ENCODE peak calls at places on chromosomes 5 and 9, in six cellular contexts. L is BE2C, V is cardiac muscle cell, O is kidney epithelial cell, W is fibroblast of mammary gland, K is left ventricle myocardium inferior. Z is an unnamed sample.

GRCh38 chr9:115036691-115037090 is 81.3 kb downstream of the TNC start:
- DNase-seq in L (no peak), V (no peak), O (no peak), W (no peak), K (no peak), Z (no peak)

GRCh38 chr5:149130121-149130931 is 11.0 kb upstream of the ABLIM3 start:
- DNase-seq in L (no peak), V (no peak), O (no peak), W (peak; percentile 58), K (no peak), Z (peak; percentile 39)

GRCh38 chr9:77977210-77977611 is 54.4 kb downstream of the GNAQ start:
- DNase-seq in L (peak; percentile 61), V (peak; percentile 86), O (no peak), W (peak; percentile 79), K (peak; percentile 62), Z (no peak)

GRCh38 chr9:19642256-19642655 is 146.6 kb downstream of the SLC24A2 start:
- DNase-seq in L (no peak), V (peak; percentile 11), O (no peak), W (peak; percentile 2), K (no peak), Z (no peak)

GRCh38 chr5:80668016-80668969 is 13.5 kb upstream of the DHFR start:
- DNase-seq in L (no peak), V (no peak), O (no peak), W (no peak), K (no peak), Z (no peak)

GRCh38 chr9:79542735-79543504 is 28.8 kb upstream of the TLE4 start:
- DNase-seq in L (no peak), V (no peak), O (no peak), W (no peak), K (no peak), Z (no peak)

GRCh38 chr9:113221800-113222481 is 597 bp downstream of the SLC31A1 start:
- DNase-seq in L (no peak), V (no peak), O (no peak), W (no peak), K (no peak), Z (peak; percentile 57)

GRCh38 chr5:83029912-83030311 is 47.3 kb downstream of the TMEM167A start:
- DNase-seq in L (no peak), V (peak; percentile 40), O (peak; percentile 67), W (peak; percentile 57), K (no peak), Z (no peak)

GRCh38 chr5:178232124-178232919 is at the start of gene PHYKPL:
- DNase-seq in L (peak; percentile 72), V (peak; percentile 82), O (no peak), W (peak; percentile 63), K (peak; percentile 76), Z (peak; percentile 97)

GRCh38 chr9:77751341-77752091 is 103.4 kb upstream of the GNA14 start:
- DNase-seq in L (peak; percentile 72), V (peak; percentile 85), O (no peak), W (peak; percentile 79), K (no peak), Z (peak; percentile 11)

GRCh38 chr5:150523472-150524350 is 15.8 kb downstream of the NDST1 start:
- DNase-seq in L (peak; percentile 68), V (peak; percentile 85), O (no peak), W (peak; percentile 84), K (no peak), Z (peak; percentile 96)

GRCh38 chr5:92337772-92338234 is 954.7 kb upstream of the ARRDC3 start:
- DNase-seq in L (no peak), V (peak; percentile 36), O (no peak), W (peak; percentile 80), K (no peak), Z (peak; percentile 25)

GRCh38 chr9:37144762-37145161 is 24.4 kb downstream of the ZCCHC7 start:
- DNase-seq in L (no peak), V (no peak), O (peak; percentile 28), W (peak; percentile 42), K (no peak), Z (no peak)

GRCh38 chr5:167639213-167639612 is 652.2 kb upstream of the WWC1 start:
- DNase-seq in L (no peak), V (peak; percentile 78), O (no peak), W (peak; percentile 79), K (no peak), Z (peak; percentile 26)

GRCh38 chr5:138149530-138149929 is 10.3 kb upstream of the NME5 start:
- DNase-seq in L (no peak), V (peak; percentile 23), O (no peak), W (peak; percentile 17), K (no peak), Z (no peak)

GRCh38 chr9:95620722-95621121 is 104.0 kb upstream of the PTCH1 start:
- DNase-seq in L (no peak), V (no peak), O (no peak), W (no peak), K (no peak), Z (no peak)

GRCh38 chr5:139717221-139717620 is 69.1 kb downstream of the CXXC5 start:
- DNase-seq in L (no peak), V (no peak), O (no peak), W (no peak), K (no peak), Z (no peak)

GRCh38 chr5:7754997-7755596 is 95.8 kb downstream of the CFAP90 start:
- DNase-seq in L (peak; percentile 76), V (peak; percentile 47), O (no peak), W (peak; percentile 29), K (no peak), Z (no peak)

GRCh38 chr9:129667378-129667777 is 1.9 kb downstream of the PRRX2 start:
- DNase-seq in L (no peak), V (no peak), O (no peak), W (no peak), K (no peak), Z (no peak)
- H3K4me3 ChIP-seq in L (no peak overlapping the region), V (no peak overlapping the region), O (no peak overlapping the region), W (no peak overlapping the region), K (no peak overlapping the region), Z (peak overlapping the region; percentile 76)

GRCh38 chr5:95281211-95281610 is 3.7 kb downstream of the MCTP1 start:
- DNase-seq in L (no peak), V (peak; percentile 5), O (peak; percentile 51), W (no peak), K (no peak), Z (peak; percentile 88)

GRCh38 chr5:95283022-95283615 is 1.8 kb downstream of the MCTP1 start:
- DNase-seq in L (no peak), V (no peak), O (no peak), W (no peak), K (no peak), Z (peak; percentile 74)

GRCh38 chr5:95284512-95285405 is at the start of gene MCTP1:
- DNase-seq in L (peak; percentile 24), V (peak; percentile 10), O (no peak), W (no peak), K (peak; percentile 14), Z (peak; percentile 75)

GRCh38 chr5:95285406-95285761 is 490 bp upstream of the MCTP1 start:
- DNase-seq in L (no peak), V (no peak), O (no peak), W (no peak), K (no peak), Z (peak; percentile 53)

GRCh38 chr5:95283761-95284511 is 958 bp downstream of the MCTP1 start:
- DNase-seq in L (peak; percentile 32), V (peak; percentile 8), O (no peak), W (no peak), K (no peak), Z (peak; percentile 80)
- TF ChIP-seq CTCF in L (peak; percentile 53), V (peak; percentile 48), O (peak; percentile 56), W (peak; percentile 13), K (peak; percentile 44), Z (peak; percentile 30)

DNA sequence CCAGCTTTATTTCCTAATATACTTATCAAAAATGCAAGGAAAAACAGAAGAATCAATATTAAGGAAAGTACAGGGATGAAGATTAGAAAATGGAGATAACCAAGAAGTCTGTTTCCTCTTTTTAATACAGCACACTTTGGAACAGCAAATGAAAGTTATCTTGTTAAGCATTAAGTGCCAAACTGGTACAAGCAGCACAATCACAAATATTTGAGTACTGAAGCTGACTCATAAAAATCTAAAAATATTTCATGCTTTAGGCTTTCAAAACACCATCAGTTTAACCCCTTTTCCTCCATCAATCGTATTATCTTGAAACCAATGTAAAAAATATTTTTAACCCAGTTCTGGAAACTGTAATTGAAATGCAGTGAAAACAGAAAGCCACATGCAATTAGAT is 2.7 kb downstream of the FBXW11 start:
- DNase-seq in L (no peak), V (peak; percentile 40), O (no peak), W (no peak), K (no peak), Z (no peak)
- H3K4me3 ChIP-seq in L (peak overlapping the region; percentile 19), V (peak overlapping the region; percentile 2), O (no peak overlapping the region), W (no peak overlapping the region), K (peak overlapping the region; percentile 98), Z (no peak overlapping the region)

DNA sequence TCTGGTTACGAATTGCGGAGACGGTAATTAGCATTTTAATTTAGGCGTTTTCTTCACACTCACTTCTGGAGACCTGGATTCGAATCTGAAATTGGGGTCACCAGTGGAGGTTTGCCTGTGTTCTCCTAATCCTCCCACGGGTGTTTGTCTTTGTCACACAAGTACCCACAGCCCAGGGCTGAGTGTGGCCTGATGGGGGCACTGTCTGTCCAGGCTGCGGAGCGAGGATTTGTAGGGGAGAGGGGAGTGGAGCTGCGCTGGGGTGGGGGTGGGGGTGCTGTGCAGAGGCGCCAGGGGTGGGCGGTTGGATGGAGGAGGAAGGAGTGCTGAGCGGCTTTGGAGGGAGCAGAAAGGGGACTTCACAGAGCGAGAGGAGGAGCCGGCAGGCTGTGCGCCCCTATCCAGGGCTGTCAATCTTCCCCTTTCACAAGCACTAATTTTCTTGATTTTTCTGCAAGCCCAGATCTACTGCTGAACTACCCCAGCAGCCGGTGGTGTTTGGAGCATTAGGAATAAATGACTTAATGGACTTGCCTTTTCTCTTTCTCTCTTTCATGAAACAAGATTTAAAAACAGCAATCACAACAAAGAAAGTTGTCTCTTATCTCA is 53.1 kb downstream of the TSPAN17 start:
- DNase-seq in L (peak; percentile 77), V (peak; percentile 12), O (no peak), W (no peak), K (no peak), Z (no peak)
- TF ChIP-seq CTCF in L (peak; percentile 86), V (peak; percentile 34), O (peak; percentile 81), W (peak; percentile 38), K (peak; percentile 37), Z (peak; percentile 14)

GRCh38 chr9:125515281-125515680 is 191.7 kb downstream of the MAPKAP1 start:
- DNase-seq in L (no peak), V (no peak), O (no peak), W (no peak), K (no peak), Z (no peak)
- H3K4me3 ChIP-seq in L (no peak overlapping the region), V (no peak overlapping the region), O (no peak overlapping the region), W (no peak overlapping the region), K (no peak overlapping the region), Z (no peak overlapping the region)